ENCODE peak calls at places on chromosomes 16 and 17, in five cellular contexts. Z is H9, H is neuronal stem cell, U is trophoblast cell, D is H1. Y is an unnamed sample.

GRCh38 chr17:67322039-67322787 is 44.2 kb downstream of the PSMD12 start:
- DNase-seq in Z (peak; percentile 90), H (peak; percentile 9), U (no peak), D (peak; percentile 46), Y (no peak)

GRCh38 chr17:43599835-43600234 is 53.7 kb upstream of the ETV4 start:
- DNase-seq in Z (no peak), H (no peak), U (peak; percentile 28), D (no peak), Y (peak; percentile 74)

GRCh38 chr16:8798174-8798527 is 512 bp downstream of the PMM2 start:
- DNase-seq in Z (no peak), H (no peak), U (peak; percentile 51), D (no peak), Y (no peak)

GRCh38 chr16:3642397-3643094 is 11.9 kb upstream of the DNASE1 start:
- DNase-seq in Z (no peak), H (no peak), U (peak; percentile 88), D (no peak), Y (peak; percentile 73)

GRCh38 chr16:31246296-31246695 is 13.5 kb upstream of the ITGAM start:
- DNase-seq in Z (no peak), H (no peak), U (no peak), D (no peak), Y (no peak)

GRCh38 chr16:85391769-85392583 is 221.1 kb upstream of the GSE1 start:
- DNase-seq in Z (no peak), H (no peak), U (no peak), D (no peak), Y (no peak)

GRCh38 chr16:3912373-3912772 is 31.9 kb upstream of the CREBBP start:
- DNase-seq in Z (no peak), H (no peak), U (no peak), D (no peak), Y (no peak)

GRCh38 chr17:14352139-14352538 is 51.3 kb downstream of the HS3ST3B1 start:
- DNase-seq in Z (no peak), H (no peak), U (peak; percentile 33), D (no peak), Y (peak; percentile 51)

GRCh38 chr17:77453613-77454559 is 313.1 kb downstream of the SEC14L1 start:
- DNase-seq in Z (no peak), H (no peak), U (no peak), D (no peak), Y (no peak)

GRCh38 chr16:22291860-22292692 is 5.1 kb upstream of the POLR3E start:
- DNase-seq in Z (no peak), H (no peak), U (no peak), D (no peak), Y (peak; percentile 52)

GRCh38 chr16:49835116-49835880 is 20.6 kb downstream of the ZNF423 start:
- DNase-seq in Z (no peak), H (no peak), U (no peak), D (no peak), Y (no peak)

GRCh38 chr16:1509307-1510221 is 16.4 kb downstream of the TELO2 start:
- DNase-seq in Z (no peak), H (no peak), U (no peak), D (no peak), Y (no peak)

GRCh38 chr17:47844814-47845453 is 3.9 kb upstream of the SCRN2 start:
- DNase-seq in Z (no peak), H (no peak), U (peak; percentile 33), D (no peak), Y (peak; percentile 37)

GRCh38 chr16:67841816-67842508 is at the start of gene THAP11:
- DNase-seq in Z (peak; percentile 97), H (peak; percentile 97), U (peak; percentile 99), D (peak; percentile 91), Y (peak; percentile 95)

GRCh38 chr16:83300326-83300725 is 507.5 kb upstream of the HSBP1 start:
- DNase-seq in Z (no peak), H (no peak), U (no peak), D (no peak), Y (no peak)

GRCh38 chr17:80382446-80382845 is 32.5 kb upstream of the ENDOV start:
- DNase-seq in Z (no peak), H (no peak), U (no peak), D (no peak), Y (no peak)

GRCh38 chr16:70161350-70161749 is 12.2 kb upstream of the CLEC18C start:
- DNase-seq in Z (no peak), H (no peak), U (no peak), D (no peak), Y (no peak)

GRCh38 chr17:2688351-2689342 is 22.9 kb downstream of the CLUH start:
- DNase-seq in Z (peak; percentile 47), H (no peak), U (peak; percentile 34), D (no peak), Y (no peak)

GRCh38 chr17:38587956-38588771 is 17.6 kb downstream of the SRCIN1 start:
- DNase-seq in Z (no peak), H (no peak), U (no peak), D (no peak), Y (no peak)

GRCh38 chr17:21283482-21284318 is 811 bp upstream of the MAP2K3 start:
- DNase-seq in Z (no peak), H (no peak), U (peak; percentile 68), D (no peak), Y (peak; percentile 53)

GRCh38 chr17:59254742-59255141 is 34.4 kb downstream of the GDPD1 start:
- DNase-seq in Z (no peak), H (no peak), U (peak; percentile 15), D (no peak), Y (no peak)

GRCh38 chr17:78999056-78999768 is 10.4 kb downstream of the CANT1 start:
- DNase-seq in Z (no peak), H (no peak), U (no peak), D (no peak), Y (no peak)

GRCh38 chr16:65833171-65833871 is 533.2 kb upstream of the CDH5 start:
- DNase-seq in Z (no peak), H (no peak), U (peak; percentile 2), D (no peak), Y (peak; percentile 86)

GRCh38 chr16:26645629-26646028 is 421.1 kb upstream of the C16orf82 start:
- DNase-seq in Z (peak; percentile 78), H (peak; percentile 35), U (no peak), D (no peak), Y (no peak)

GRCh38 chr16:10668322-10669045 is 26.2 kb downstream of the TEKT5 start:
- DNase-seq in Z (peak; percentile 77), H (peak; percentile 23), U (no peak), D (no peak), Y (no peak)

GRCh38 chr17:58249270-58250133 is 11.1 kb downstream of the LPO start:
- DNase-seq in Z (peak; percentile 88), H (peak; percentile 61), U (peak; percentile 55), D (no peak), Y (peak; percentile 45)

GRCh38 chr17:36814958-36815357 is 122.3 kb upstream of the LHX1 start:
- DNase-seq in Z (no peak), H (no peak), U (no peak), D (no peak), Y (no peak)

DNA sequence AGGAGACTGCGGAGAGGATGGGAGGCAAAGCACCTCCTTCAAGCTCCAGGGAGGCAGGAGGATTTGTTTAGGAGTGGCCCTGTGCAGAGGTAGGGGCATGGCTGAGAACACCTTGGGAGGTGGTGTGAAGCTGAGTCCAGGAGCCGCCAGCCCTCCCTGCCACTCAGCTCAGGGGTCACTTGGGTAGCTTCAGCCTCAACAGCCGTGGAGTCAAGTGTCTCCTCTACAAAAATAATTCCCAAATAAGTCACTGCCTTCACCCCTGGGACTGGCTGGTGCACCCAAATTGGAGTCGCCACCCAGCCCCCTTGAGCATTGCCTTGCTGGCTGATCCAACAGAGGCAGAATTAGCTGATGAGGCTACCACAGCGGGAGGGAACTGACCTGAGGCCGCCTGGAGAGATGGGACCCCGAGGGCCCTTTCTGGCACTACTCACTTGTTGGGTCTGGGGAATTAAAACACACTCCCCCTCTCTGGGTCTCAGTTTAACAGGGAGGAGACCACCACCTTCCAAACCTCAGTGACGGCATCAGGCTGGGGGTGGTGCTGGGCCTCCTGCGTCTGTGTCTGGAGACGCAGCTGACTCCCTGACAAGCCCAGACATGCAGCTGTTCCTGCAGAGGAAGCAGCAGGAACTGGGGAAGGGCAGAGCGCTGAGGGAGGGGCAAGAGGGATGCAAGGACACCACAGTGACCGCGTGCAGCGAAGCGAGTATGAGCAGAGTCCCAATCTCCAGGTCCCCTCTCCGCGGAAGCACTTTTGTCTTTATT is 87.9 kb upstream of the TOB1 start:
- DNase-seq in Z (peak; percentile 93), H (no peak), U (peak; percentile 40), D (no peak), Y (peak; percentile 89)
- H3K4me2 ChIP-seq in Z (no peak overlapping the region), H (peak overlapping the region; percentile 27), U (no peak overlapping the region), D (peak overlapping the region; percentile 14), Y (no peak overlapping the region)

GRCh38 chr17:4588862-4589625 is 4.7 kb downstream of the SMTNL2 start:
- DNase-seq in Z (no peak), H (no peak), U (no peak), D (no peak), Y (no peak)
- H2BK12ac ChIP-seq in Z (no peak overlapping the region), H (peak overlapping the region; percentile 73), U (peak overlapping the region; percentile 98), D (no peak overlapping the region), Y (no peak overlapping the region)

DNA sequence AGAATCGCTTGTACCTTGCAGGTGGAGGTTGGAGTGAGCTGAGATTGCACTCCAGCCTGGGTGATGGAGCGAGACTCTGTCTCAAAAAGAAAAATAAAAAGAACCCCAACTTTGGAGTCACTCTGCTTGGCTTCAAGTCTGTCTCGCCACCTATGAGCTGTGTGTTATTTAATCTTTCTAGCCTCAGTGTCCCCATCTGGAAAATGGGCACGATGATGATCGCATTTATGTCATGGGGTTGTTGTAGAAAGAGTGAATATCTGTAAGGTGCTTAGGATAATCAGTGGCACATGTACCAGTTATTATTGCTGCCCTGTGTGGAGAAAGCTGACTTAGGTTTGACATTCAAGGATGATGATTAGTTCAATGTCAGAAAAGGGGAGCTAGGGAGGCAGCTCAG is 319.4 kb downstream of the XYLT1 start:
- DNase-seq in Z (no peak), H (no peak), U (no peak), D (no peak), Y (no peak)
- H3K4me2 ChIP-seq in Z (no peak overlapping the region), H (no peak overlapping the region), U (no peak overlapping the region), D (no peak overlapping the region), Y (no peak overlapping the region)

DNA sequence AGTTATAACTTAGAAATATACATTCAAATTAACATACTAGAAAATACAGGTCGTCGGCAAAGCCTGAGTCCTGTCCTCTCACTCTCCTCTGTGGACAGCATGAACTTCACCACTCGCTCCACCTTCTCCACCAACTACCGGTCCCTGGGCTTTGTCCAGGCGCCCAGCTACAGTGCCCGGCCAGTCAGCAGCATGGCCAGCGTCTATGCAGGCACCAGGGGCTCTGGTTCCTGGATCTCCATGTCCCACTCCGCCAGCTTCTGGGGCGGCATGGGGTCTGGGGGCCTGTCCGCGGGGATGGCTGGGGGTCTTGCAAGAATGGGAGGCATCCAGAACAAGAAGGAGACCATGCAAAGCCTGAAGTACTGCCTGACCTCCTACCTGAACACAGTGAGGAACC is 319.4 kb downstream of the ZFHX3 start:
- DNase-seq in Z (no peak), H (no peak), U (no peak), D (no peak), Y (no peak)
- H2BK12ac ChIP-seq in Z (no peak overlapping the region), H (no peak overlapping the region), U (no peak overlapping the region), D (no peak overlapping the region), Y (no peak overlapping the region)

Y was measured in mesenchymal stem cell.